ENCODE peak calls at places on chromosomes 12 and 14, in five cellular contexts. V is LNCaP clone FGC, P is progenitor cell of endocrine pancreas, U is DND-41, S is choroid plexus epithelial cell. Q is an unnamed sample.
A peak's percentile ranks its signal among the peaks of the same experiment; 100 is the strongest.

GRCh38 chr12:2489266-2489665 is 305.5 kb upstream of the FKBP4 start:
- DNase-seq in P (no peak), U (no peak), S (no peak), V (no peak), Q (no peak)

GRCh38 chr14:105486974-105487448 is 325 bp downstream of the CRIP1 start:
- DNase-seq in S (no peak), U (no peak), V (no peak), P (no peak), Q (peak; percentile 56)

GRCh38 chr12:52010692-52011601 is 4.2 kb downstream of the TAMALIN start:
- DNase-seq in U (no peak), V (no peak), S (no peak), P (no peak), Q (no peak)

GRCh38 chr12:95318071-95318545 is 100.5 kb downstream of the VEZT start:
- DNase-seq in U (no peak), V (peak; percentile 77), P (no peak), S (peak; percentile 89), Q (no peak)

GRCh38 chr14:81406863-81407262 is 6.7 kb upstream of the STON2 start:
- DNase-seq in P (no peak), S (peak; percentile 89), U (no peak), V (peak; percentile 42), Q (no peak)

GRCh38 chr14:34355584-34356266 is 106.3 kb downstream of the SPTSSA start:
- DNase-seq in U (no peak), P (no peak), V (no peak), S (peak; percentile 69), Q (no peak)

GRCh38 chr12:101009274-101009673 is 200.8 kb downstream of the SLC5A8 start:
- DNase-seq in V (no peak), P (no peak), U (no peak), S (no peak), Q (no peak)

GRCh38 chr12:40170593-40170992 is 54.2 kb upstream of the LRRK2 start:
- DNase-seq in V (no peak), S (no peak), U (no peak), P (no peak), Q (no peak)

GRCh38 chr12:29640589-29641345 is 143.0 kb downstream of the TMTC1 start:
- DNase-seq in S (peak; percentile 59), U (no peak), V (no peak), P (peak; percentile 30), Q (no peak)

GRCh38 chr12:55743131-55743921 is 404 bp downstream of the GDF11 start:
- DNase-seq in P (peak; percentile 39), V (peak; percentile 46), U (peak; percentile 78), S (peak; percentile 75), Q (peak; percentile 67)

GRCh38 chr12:50546441-50547318 is 41.9 kb downstream of the DIP2B start:
- DNase-seq in U (no peak), S (peak; percentile 20), P (no peak), V (no peak), Q (no peak)

GRCh38 chr12:109554761-109555160 is 18.5 kb downstream of the MMAB start:
- DNase-seq in U (no peak), V (no peak), S (no peak), P (no peak), Q (no peak)

GRCh38 chr12:40152783-40153383 is 47.0 kb upstream of the SLC2A13 start:
- DNase-seq in S (peak; percentile 72), P (peak; percentile 14), V (no peak), U (peak; percentile 26), Q (peak; percentile 74)

GRCh38 chr12:102478416-102479098 is 1.8 kb downstream of the IGF1 start:
- DNase-seq in U (peak; percentile 42), P (peak; percentile 8), V (no peak), S (no peak), Q (peak; percentile 87)

DNA sequence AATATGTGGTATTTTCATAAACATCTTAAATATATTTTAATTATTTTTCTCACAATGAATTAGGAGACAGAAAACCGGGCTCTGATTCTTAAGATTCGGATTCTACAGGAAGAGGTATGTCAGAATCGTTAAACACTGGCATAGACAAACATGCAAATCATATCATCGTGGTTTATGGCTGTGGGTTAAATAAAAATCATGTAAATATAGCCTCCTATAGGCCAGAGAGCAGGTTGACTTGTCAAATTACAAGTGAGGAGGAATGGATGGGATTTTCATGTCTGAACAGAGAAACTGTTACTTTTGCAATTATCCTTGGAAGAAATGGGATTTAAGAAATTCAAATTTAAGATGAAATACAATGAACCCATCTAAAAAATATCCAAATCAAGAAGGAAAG is 74.9 kb upstream of the BCAT1 start:
- DNase-seq in P (no peak), S (no peak), V (no peak), U (no peak), Q (no peak)
- TF ChIP-seq CTCF in P (no peak), S (no peak), V (no peak), U (no peak), Q (no peak)

DNA sequence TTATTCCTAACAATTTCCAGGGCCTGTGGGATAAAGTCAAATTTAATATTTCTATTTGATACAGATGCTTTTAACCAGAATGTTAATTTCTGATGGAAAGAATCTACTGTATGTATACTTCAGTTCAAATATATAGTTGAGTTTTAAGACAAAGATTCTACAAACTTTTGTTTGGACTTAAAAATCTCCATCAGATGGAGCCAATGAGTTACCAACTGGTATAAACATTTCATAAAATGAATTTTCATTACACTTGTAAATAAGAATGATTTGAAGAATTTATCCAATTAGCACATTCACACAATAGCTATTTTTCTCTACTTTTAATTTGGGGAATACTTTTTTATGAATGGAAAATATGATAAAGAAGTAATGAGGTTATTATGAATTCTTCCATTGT is 425.2 kb upstream of the MIS18BP1 start:
- DNase-seq in V (no peak), S (peak; percentile 16), U (no peak), P (no peak), Q (no peak)
- TF ChIP-seq CTCF in V (no peak), S (no peak), U (no peak), P (no peak), Q (no peak)

GRCh38 chr12:67320614-67321305 is 51.6 kb downstream of the CAND1 start:
- DNase-seq in P (no peak), V (no peak), S (peak; percentile 41), U (no peak), Q (no peak)
- TF ChIP-seq CTCF in P (no peak), V (no peak), S (no peak), U (no peak), Q (no peak)

GRCh38 chr14:22872833-22873520 is 1.4 kb downstream of the LRP10 start:
- DNase-seq in V (no peak), S (no peak), P (no peak), U (no peak), Q (no peak)
- TF ChIP-seq CTCF in V (no peak), S (no peak), P (no peak), U (no peak), Q (peak; percentile 28)

Q was measured in activated CD8-positive, alpha-beta T cell treated with anti-CD3 and anti-CD28 coated beads for 36 hours.